ENCODE peak calls at places on chromosome 3, in seven cellular contexts. J is fibroblast of lung, X is fibroblast of mammary gland, E is endothelial cell, P is AG09309, O is GM12878, W is cardiac muscle cell. L is an unnamed sample.

GRCh38 chr3:136134091-136134490 is 62.0 kb downstream of the MSL2 start:
- DNase-seq in J (no peak), X (no peak), E (no peak), P (no peak), O (no peak), W (no peak), L (no peak)

GRCh38 chr3:156816794-156817741 is 9.1 kb upstream of the LEKR1 start:
- DNase-seq in J (peak), X (peak), E (peak), P (peak), O (peak), W (peak), L (peak)

GRCh38 chr3:120202363-120202762 is 82.7 kb downstream of the GPR156 start:
- DNase-seq in J (no peak), X (no peak), E (no peak), P (no peak), O (no peak), W (peak), L (no peak)

GRCh38 chr3:156762631-156763185 is 63.4 kb upstream of the LEKR1 start:
- DNase-seq in J (peak), X (peak), E (no peak), P (peak), O (no peak), W (peak), L (no peak)

GRCh38 chr3:127052121-127052561 is 69.2 kb downstream of the PLXNA1 start:
- DNase-seq in J (no peak), X (peak), E (no peak), P (no peak), O (no peak), W (peak), L (peak)

GRCh38 chr3:128231596-128231995 is 78.3 kb downstream of the EEFSEC start:
- DNase-seq in J (no peak), X (no peak), E (no peak), P (no peak), O (no peak), W (no peak), L (no peak)

GRCh38 chr3:11480663-11481298 is 162.9 kb downstream of the VGLL4 start:
- DNase-seq in J (no peak), X (peak), E (no peak), P (no peak), O (no peak), W (no peak), L (no peak)

GRCh38 chr3:127442551-127442950 is 148.0 kb downstream of the TPRA1 start:
- DNase-seq in J (no peak), X (no peak), E (no peak), P (no peak), O (no peak), W (no peak), L (no peak)

GRCh38 chr3:112671930-112672715 is 31.2 kb upstream of the CCDC80 start:
- DNase-seq in J (peak), X (peak), E (no peak), P (peak), O (no peak), W (peak), L (no peak)

GRCh38 chr3:57370331-57370730 is 77.8 kb upstream of the ASB14 start:
- DNase-seq in J (peak), X (no peak), E (no peak), P (no peak), O (no peak), W (no peak), L (no peak)

GRCh38 chr3:120780977-120781376 is 38.4 kb downstream of the GTF2E1 start:
- DNase-seq in J (peak), X (peak), E (no peak), P (no peak), O (peak), W (peak), L (no peak)

GRCh38 chr3:197154-197855 is 742 bp downstream of the CHL1 start:
- DNase-seq in J (no peak), X (no peak), E (peak), P (no peak), O (no peak), W (no peak), L (peak)

GRCh38 chr3:189841474-189842205 is 210.5 kb downstream of the TP63 start:
- DNase-seq in J (peak), X (peak), E (no peak), P (peak), O (no peak), W (no peak), L (peak)

GRCh38 chr3:129399145-129399894 is 29.1 kb downstream of the EFCAB12 start:
- DNase-seq in J (peak), X (peak), E (peak), P (peak), O (peak), W (peak), L (peak)

GRCh38 chr3:124774305-124774673 is 44.0 kb downstream of the UMPS start:
- DNase-seq in J (peak), X (peak), E (peak), P (no peak), O (no peak), W (peak), L (no peak)

GRCh38 chr3:172561894-172562664 is 38.8 kb upstream of the TNFSF10 start:
- DNase-seq in J (no peak), X (no peak), E (no peak), P (no peak), O (no peak), W (no peak), L (no peak)

GRCh38 chr3:8421267-8421666 is 80.4 kb upstream of the LMCD1 start:
- DNase-seq in J (no peak), X (no peak), E (peak), P (no peak), O (no peak), W (no peak), L (no peak)

GRCh38 chr3:120182613-120183524 is 88.6 kb upstream of the GSK3B start:
- DNase-seq in J (peak), X (peak), E (no peak), P (no peak), O (no peak), W (peak), L (peak)

GRCh38 chr3:126083511-126083912 is 412 bp downstream of the SLC41A3 start:
- DNase-seq in J (peak), X (peak), E (peak), P (no peak), O (no peak), W (peak), L (peak)

GRCh38 chr3:48273594-48274211 is 32.8 kb downstream of the ZNF589 start:
- DNase-seq in J (peak), X (peak), E (peak), P (no peak), O (peak), W (peak), L (peak)

GRCh38 chr3:104066658-104067057 is 1300.1 kb upstream of the ALCAM start:
- DNase-seq in J (peak), X (peak), E (no peak), P (no peak), O (no peak), W (peak), L (no peak)

GRCh38 chr3:72753495-72753894 is 94.8 kb downstream of the SHQ1 start:
- DNase-seq in J (no peak), X (no peak), E (no peak), P (no peak), O (no peak), W (no peak), L (no peak)

GRCh38 chr3:119644481-119644880 is 15.9 kb downstream of the POPDC2 start:
- DNase-seq in J (no peak), X (no peak), E (no peak), P (no peak), O (no peak), W (no peak), L (no peak)

GRCh38 chr3:50571486-50571885 is 2.2 kb downstream of the HEMK1 start:
- DNase-seq in J (no peak), X (no peak), E (no peak), P (no peak), O (no peak), W (no peak), L (no peak)

GRCh38 chr3:43372809-43373587 is 86.7 kb downstream of the SNRK start:
- DNase-seq in J (no peak), X (no peak), E (no peak), P (no peak), O (no peak), W (no peak), L (no peak)

GRCh38 chr3:72069543-72069942 is 284.6 kb upstream of the PROK2 start:
- DNase-seq in J (no peak), X (no peak), E (no peak), P (no peak), O (no peak), W (no peak), L (no peak)

GRCh38 chr3:12115846-12116245 is 42.9 kb downstream of the TIMP4 start:
- DNase-seq in J (no peak), X (no peak), E (no peak), P (no peak), O (no peak), W (no peak), L (no peak)

GRCh38 chr3:190883973-190884832 is 21.7 kb upstream of the GMNC start:
- DNase-seq in J (peak), X (peak), E (peak), P (peak), O (no peak), W (peak), L (peak)

GRCh38 chr3:8319935-8320634 is 181.5 kb upstream of the LMCD1 start:
- DNase-seq in J (peak), X (peak), E (no peak), P (peak), O (no peak), W (peak), L (no peak)

GRCh38 chr3:4580346-4581019 is 87.3 kb downstream of the ITPR1 start:
- DNase-seq in J (no peak), X (no peak), E (no peak), P (no peak), O (no peak), W (no peak), L (no peak)

GRCh38 chr3:113947372-113948014 is at the start of gene ZDHHC23:
- DNase-seq in J (peak), X (peak), E (peak), P (no peak), O (no peak), W (peak), L (peak)

GRCh38 chr3:11718582-11719405 is 75.1 kb upstream of the VGLL4 start:
- DNase-seq in J (peak), X (peak), E (peak), P (no peak), O (no peak), W (peak), L (peak)

GRCh38 chr3:46900007-46900292 is 22.4 kb downstream of the PTH1R start:
- DNase-seq in J (no peak), X (no peak), E (no peak), P (no peak), O (no peak), W (no peak), L (no peak)

GRCh38 chr3:126413693-126414080 is 19.0 kb downstream of the CFAP100 start:
- DNase-seq in J (no peak), X (no peak), E (no peak), P (no peak), O (no peak), W (no peak), L (no peak)

GRCh38 chr3:188468672-188469071 is 314.7 kb downstream of the LPP start:
- DNase-seq in J (no peak), X (peak), E (no peak), P (no peak), O (no peak), W (peak), L (no peak)

GRCh38 chr3:89692601-89693000 is 585.2 kb downstream of the EPHA3 start:
- DNase-seq in J (peak), X (no peak), E (no peak), P (no peak), O (no peak), W (peak), L (no peak)

GRCh38 chr3:179146911-179147570 is 1.1 kb upstream of the PIK3CA start:
- DNase-seq in J (peak), X (peak), E (peak), P (peak), O (peak), W (peak), L (peak)
- TF ChIP-seq CTCF in J (peak), X (peak), E (peak), P (peak), O (peak), W (peak), L (peak)

DNA sequence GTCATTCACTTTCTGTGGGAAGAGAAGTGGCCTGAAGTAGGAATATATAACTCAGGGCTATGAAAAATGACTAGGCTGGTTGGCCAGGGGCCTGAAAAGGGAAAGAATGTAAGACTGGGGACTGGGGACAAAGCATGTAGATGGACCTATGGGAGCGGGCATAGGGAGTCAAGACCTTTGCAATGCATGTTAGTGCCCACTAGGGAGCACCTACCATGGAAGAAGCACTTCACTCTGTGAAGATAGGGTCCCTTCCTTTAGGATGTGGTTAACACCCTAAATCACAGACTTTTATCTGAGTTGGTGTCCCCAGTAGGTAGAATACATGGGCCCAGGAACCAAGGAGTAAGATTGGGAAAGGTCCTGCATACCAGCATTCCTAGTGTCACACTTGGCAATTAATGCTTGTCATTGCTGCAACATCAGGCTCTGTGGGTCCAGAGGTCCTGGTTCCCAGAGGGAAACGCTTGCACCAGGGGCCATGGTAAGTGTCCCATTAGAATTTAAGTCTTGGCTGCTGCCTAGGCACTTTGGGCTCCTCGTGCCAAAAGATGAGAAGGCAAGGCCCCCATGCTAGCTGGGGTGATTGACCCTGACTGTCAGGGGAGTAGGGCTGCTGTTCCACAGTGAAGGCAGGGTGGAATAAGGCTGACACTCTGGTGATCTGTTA is 79.6 kb downstream of the CRYGS start:
- DNase-seq in J (no peak), X (no peak), E (no peak), P (no peak), O (no peak), W (no peak), L (no peak)
- TF ChIP-seq CTCF in J (no peak), X (no peak), E (peak), P (no peak), O (peak), W (peak), L (no peak)

DNA sequence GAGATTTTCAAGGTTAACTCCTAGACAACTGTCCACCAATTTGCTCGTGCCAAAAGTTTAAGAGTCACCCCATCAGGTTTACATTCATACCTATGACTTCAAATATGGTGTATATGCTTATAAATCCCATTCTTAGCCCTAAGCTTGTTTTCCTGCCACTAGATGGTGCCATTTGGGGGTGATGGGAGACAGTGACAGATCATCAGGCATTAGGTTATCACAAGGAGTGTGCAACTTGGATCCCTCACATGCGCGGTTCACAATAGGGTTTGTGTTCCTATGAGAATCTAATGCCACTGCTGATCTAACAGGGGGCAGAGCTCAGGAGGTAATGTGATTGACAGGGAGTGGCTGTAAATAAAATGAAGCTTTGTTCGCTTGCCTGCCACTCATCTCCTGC is 182.7 kb downstream of the CNTN6 start:
- DNase-seq in J (no peak), X (peak), E (no peak), P (no peak), O (no peak), W (no peak), L (peak)
- TF ChIP-seq CTCF in J (no peak), X (peak), E (no peak), P (peak), O (peak), W (no peak), L (no peak)

DNA sequence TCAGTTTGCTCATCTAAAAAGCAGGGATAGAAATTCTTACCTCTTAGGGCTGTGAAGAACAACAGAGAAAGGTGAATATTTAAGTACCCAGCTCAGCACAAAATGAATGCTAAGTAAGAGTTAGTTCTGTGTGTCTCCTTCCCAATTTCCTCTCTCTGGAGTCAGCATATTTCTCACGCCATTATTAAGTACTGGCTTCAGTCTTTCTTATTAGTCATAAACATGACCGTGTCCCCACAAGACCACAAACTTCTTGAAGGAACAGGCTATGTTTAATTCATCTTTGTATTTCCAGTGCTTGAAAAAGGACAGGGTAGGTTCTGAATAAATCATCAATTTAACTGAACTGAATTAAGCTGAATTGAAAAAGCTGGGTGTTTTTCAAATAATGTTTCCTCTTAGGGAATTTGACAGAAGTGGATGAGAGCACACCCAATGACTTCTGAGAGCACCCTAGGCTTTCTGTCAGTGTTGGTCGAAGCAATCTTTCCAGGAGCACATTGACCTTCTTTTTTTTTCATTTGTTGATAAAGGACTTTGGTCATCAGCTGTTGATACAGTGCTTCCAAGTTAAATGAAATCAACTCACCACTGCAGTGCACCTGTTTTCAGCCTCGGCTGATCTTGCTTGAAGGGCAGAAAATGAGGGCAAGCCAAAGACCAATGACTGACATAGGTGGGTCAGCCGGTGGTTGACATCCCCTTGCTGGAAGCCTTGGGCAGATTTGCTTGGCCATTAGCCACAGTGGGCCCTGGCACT is 324.6 kb downstream of the MFSD1 start:
- DNase-seq in J (no peak), X (peak), E (no peak), P (no peak), O (no peak), W (no peak), L (no peak)
- TF ChIP-seq CTCF in J (no peak), X (no peak), E (no peak), P (no peak), O (no peak), W (no peak), L (no peak)

GRCh38 chr3:39990532-39990931 is 181.1 kb downstream of the MYRIP start:
- DNase-seq in J (peak), X (peak), E (peak), P (peak), O (peak), W (peak), L (peak)
- TF ChIP-seq CTCF in J (peak), X (peak), E (peak), P (peak), O (peak), W (peak), L (peak)

GRCh38 chr3:170244566-170244965 is 22.3 kb downstream of the PRKCI start:
- DNase-seq in J (no peak), X (no peak), E (no peak), P (no peak), O (no peak), W (no peak), L (peak)

DNA sequence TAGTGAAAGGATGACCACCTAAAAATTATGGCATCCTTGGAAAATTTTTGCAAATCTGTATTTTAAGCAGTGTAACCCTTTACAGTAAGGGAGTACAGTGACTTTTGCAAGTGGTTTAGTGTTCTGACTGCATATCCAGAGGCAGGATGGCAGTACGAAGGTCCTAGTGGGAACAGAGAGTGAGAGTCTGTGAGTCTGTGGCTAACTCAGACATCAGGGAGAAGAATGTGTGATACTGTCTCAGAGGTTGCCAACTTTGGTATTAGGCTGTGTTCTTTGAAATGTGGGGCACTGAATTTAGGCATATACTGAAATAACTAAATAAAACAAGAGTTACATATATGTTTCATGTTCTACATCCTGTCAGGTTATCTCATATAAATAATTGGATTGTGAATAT is 25.7 kb downstream of the PRKCI start:
- DNase-seq in J (no peak), X (no peak), E (no peak), P (no peak), O (no peak), W (no peak), L (no peak)
- TF ChIP-seq CTCF in J (no peak), X (no peak), E (no peak), P (no peak), O (no peak), W (no peak), L (no peak)

GRCh38 chr3:52820741-52821140 is 9.7 kb downstream of the ITIH4 start:
- DNase-seq in J (no peak), X (peak), E (peak), P (no peak), O (no peak), W (peak), L (peak)
- TF ChIP-seq CTCF in J (peak), X (peak), E (peak), P (peak), O (peak), W (peak), L (peak)

DNA sequence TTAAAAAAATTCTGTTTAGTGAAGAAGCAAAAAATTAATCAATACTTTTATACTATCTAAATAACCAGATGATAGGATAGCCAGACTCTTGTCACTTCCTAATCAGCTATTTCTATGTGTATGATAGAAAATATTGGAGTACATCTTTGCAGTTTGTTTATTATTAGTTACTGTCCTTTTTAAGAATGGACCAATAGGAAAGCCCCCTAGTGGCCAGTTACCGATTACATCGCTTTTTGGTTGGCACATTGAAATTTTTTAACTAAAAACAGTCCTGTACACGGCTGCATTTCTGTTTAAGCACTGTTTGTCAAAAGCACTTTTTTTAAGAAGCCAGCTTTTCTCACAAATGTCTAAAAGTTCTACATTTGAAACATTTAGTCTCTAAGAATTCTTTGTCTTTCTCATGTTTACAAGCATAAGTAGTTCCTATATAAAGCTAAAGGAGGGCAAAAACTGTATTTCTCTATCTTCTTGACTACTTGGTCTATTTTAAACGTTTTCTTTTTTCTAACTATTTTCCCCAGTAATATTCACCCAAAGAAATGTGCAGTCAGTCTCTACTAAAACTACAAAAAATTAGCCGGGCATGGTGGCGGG is 253.2 kb upstream of the LRTM1 start:
- DNase-seq in J (peak), X (peak), E (peak), P (no peak), O (no peak), W (peak), L (peak)
- TF ChIP-seq CTCF in J (peak), X (peak), E (peak), P (peak), O (peak), W (peak), L (no peak)

L was measured in Calu3.